ENCODE peak calls at places on chromosomes 5 and 9, in five cellular contexts. F is HepG2, D is body of pancreas, U is Peyer's patch, B is tibial nerve. N is an unnamed sample.

GRCh38 chr9:107282268-107282667 is 811 bp upstream of the RAD23B start:
- DNase-seq in F (no peak), D (no peak), U (no peak), B (no peak), N (no peak)

GRCh38 chr9:81193362-81194339 is 495.7 kb downstream of the TLE1 start:
- DNase-seq in F (no peak), D (no peak), U (no peak), B (no peak), N (no peak)

GRCh38 chr5:39164016-39164415 is 55.3 kb downstream of the FYB1 start:
- DNase-seq in F (no peak), D (no peak), U (peak; percentile 61), B (no peak), N (no peak)

GRCh38 chr9:33297455-33297854 is 7.1 kb downstream of the NFX1 start:
- DNase-seq in F (no peak), D (peak; percentile 54), U (peak; percentile 90), B (no peak), N (no peak)

GRCh38 chr9:3916984-3917383 is 382.9 kb downstream of the GLIS3 start:
- DNase-seq in F (no peak), D (no peak), U (no peak), B (no peak), N (peak; percentile 11)

GRCh38 chr9:128550226-128550625 is 2.2 kb upstream of the SPTAN1 start:
- DNase-seq in F (no peak), D (no peak), U (no peak), B (no peak), N (no peak)

GRCh38 chr5:171094356-171094755 is 214.7 kb upstream of the TLX3 start:
- DNase-seq in F (no peak), D (no peak), U (no peak), B (no peak), N (no peak)

GRCh38 chr9:108768739-108769138 is 87.0 kb downstream of the ACTL7B start:
- DNase-seq in F (no peak), D (no peak), U (no peak), B (no peak), N (no peak)

GRCh38 chr9:86034863-86035734 is 64.3 kb downstream of the GOLM1 start:
- DNase-seq in F (peak; percentile 32), D (peak; percentile 56), U (peak; percentile 72), B (no peak), N (peak; percentile 79)

GRCh38 chr9:107933042-107933441 is 443.5 kb upstream of the KLF4 start:
- DNase-seq in F (no peak), D (no peak), U (no peak), B (no peak), N (no peak)

GRCh38 chr5:3200356-3200755 is 395.3 kb upstream of the IRX1 start:
- DNase-seq in F (no peak), D (no peak), U (no peak), B (no peak), N (no peak)

GRCh38 chr9:77987104-77987656 is 44.4 kb downstream of the GNAQ start:
- DNase-seq in F (no peak), D (peak; percentile 64), U (peak; percentile 53), B (no peak), N (no peak)

GRCh38 chr9:125106285-125106893 is 36.9 kb downstream of the SCAI start:
- DNase-seq in F (no peak), D (no peak), U (no peak), B (no peak), N (no peak)

GRCh38 chr9:87685871-87686519 is 39.9 kb upstream of the CTSL start:
- DNase-seq in F (no peak), D (no peak), U (no peak), B (no peak), N (no peak)

GRCh38 chr5:52727568-52727967 is 60.1 kb upstream of the ITGA1 start:
- DNase-seq in F (no peak), D (peak; percentile 18), U (no peak), B (no peak), N (no peak)

GRCh38 chr5:177553671-177554429 is 513 bp downstream of the FAM193B start:
- DNase-seq in F (no peak), D (peak; percentile 49), U (peak; percentile 71), B (no peak), N (peak; percentile 58)

GRCh38 chr9:123541441-123541840 is 185.4 kb downstream of the CRB2 start:
- DNase-seq in F (no peak), D (no peak), U (no peak), B (no peak), N (no peak)

GRCh38 chr9:100394819-100395218 is 32.1 kb upstream of the MSANTD3 start:
- DNase-seq in F (no peak), D (no peak), U (no peak), B (no peak), N (no peak)

GRCh38 chr5:14925326-14925725 is 53.7 kb upstream of the ANKH start:
- DNase-seq in F (no peak), D (no peak), U (no peak), B (no peak), N (no peak)

GRCh38 chr9:13568851-13569618 is 289.5 kb upstream of the MPDZ start:
- DNase-seq in F (no peak), D (no peak), U (no peak), B (no peak), N (no peak)

GRCh38 chr5:149493316-149493715 is 57.9 kb downstream of the CSNK1A1 start:
- DNase-seq in F (no peak), D (no peak), U (no peak), B (no peak), N (no peak)

GRCh38 chr9:116123171-116123570 is 30.4 kb upstream of the PAPPA start:
- DNase-seq in F (no peak), D (no peak), U (no peak), B (no peak), N (no peak)

GRCh38 chr9:89137548-89138462 is 40.8 kb downstream of the SHC3 start:
- DNase-seq in F (no peak), D (peak; percentile 46), U (peak; percentile 56), B (peak; percentile 37), N (peak; percentile 48)

GRCh38 chr9:73149371-73150067 is 2.1 kb upstream of the ANXA1 start:
- DNase-seq in F (no peak), D (no peak), U (peak; percentile 47), B (no peak), N (peak; percentile 57)

GRCh38 chr9:72185561-72185960 is 36.3 kb downstream of the GDA start:
- DNase-seq in F (no peak), D (no peak), U (no peak), B (no peak), N (no peak)

GRCh38 chr5:82050955-82051354 is 79.1 kb downstream of the ATG10 start:
- DNase-seq in F (no peak), D (no peak), U (no peak), B (no peak), N (no peak)

GRCh38 chr9:98054376-98054951 is 2.1 kb upstream of the NANS start:
- DNase-seq in F (no peak), D (no peak), U (no peak), B (no peak), N (no peak)
- TF ChIP-seq POLR2A in F (no peak), D (no peak), U (no peak), B (no peak), N (no peak)

GRCh38 chr9:93598647-93599241 is 22.4 kb downstream of the PHF2 start:
- DNase-seq in F (no peak), D (no peak), U (peak; percentile 50), B (no peak), N (no peak)
- H3K27ac ChIP-seq in F (no peak overlapping the region), D (no peak overlapping the region), U (no peak overlapping the region), B (no peak overlapping the region), N (no peak overlapping the region)

GRCh38 chr9:110142868-110143866 is 64.8 kb downstream of the C9orf152 start:
- DNase-seq in F (no peak), D (no peak), U (no peak), B (no peak), N (no peak)
- TF ChIP-seq POLR2A in F (no peak), D (no peak), U (no peak), B (no peak), N (no peak)

DNA sequence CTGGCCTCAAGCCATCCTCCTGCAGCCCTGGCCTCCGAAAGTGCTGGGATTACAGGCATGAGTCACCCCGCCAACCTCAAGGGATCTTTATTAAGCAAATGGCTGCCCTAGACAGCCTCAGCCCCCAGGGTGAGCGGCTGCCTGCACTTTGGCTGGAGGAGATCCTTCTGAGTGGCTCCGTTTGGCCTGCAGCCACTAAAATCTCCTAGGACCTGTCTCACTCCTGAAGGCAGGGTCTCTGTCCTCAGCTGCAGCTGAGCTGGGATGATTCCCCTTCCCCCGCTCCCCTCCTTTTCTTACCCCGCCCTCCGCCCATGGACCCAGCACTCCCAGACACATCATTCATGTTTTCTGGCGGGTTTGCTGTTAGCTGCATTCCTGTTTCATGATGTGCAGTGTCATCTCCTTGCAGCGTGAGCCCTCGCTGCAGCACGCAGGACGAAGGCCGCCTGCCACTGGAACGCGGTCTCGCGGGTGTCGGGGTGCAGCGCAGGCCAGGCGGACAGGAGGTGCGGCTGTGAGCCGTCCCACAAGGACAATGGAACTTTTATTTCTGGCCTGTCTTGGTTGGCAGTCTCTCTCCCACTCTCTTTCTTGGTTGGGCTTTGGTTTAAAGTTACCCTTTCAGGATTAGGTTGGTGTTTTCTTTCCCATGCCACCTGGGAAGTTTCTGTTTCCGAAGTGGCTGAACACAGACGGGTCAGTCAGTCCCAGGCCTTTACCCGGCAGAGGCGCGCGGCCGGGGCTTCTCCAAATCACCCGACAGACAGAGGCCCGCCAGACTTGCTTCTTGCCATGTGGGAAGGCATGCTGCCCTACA is 137.1 kb downstream of the FOXD1 start:
- DNase-seq in F (no peak), D (no peak), U (no peak), B (peak; percentile 49), N (peak; percentile 23)
- H3K27ac ChIP-seq in F (no peak overlapping the region), D (no peak overlapping the region), U (no peak overlapping the region), B (no peak overlapping the region), N (peak overlapping the region; percentile 64)

DNA sequence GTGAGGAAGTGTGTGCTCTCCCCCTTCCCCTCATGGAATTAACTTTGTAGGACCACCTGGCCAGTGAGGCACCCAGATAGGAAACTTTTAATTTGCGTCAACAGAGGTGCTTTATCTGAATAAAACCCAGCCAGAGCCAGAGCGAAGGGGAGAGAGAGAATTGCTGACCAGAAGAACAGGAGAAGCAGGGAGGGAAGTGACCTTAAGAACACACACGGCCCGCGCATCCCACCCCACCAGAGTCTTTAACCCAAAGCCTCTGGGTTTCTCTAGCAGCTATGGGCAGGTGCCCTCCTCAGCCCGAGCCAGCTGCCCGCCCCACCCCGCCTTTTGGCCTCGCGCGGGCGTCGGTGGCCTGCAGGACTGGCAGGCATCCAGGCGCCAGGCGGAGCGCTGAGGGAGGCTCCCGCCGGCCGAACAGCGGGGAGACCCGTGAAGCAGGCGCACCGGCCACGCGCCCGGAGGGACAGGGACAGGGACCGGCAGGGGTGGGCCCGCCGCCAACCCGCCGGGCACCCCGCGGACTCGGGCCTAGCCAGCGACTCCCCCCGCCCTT is 568 bp downstream of the ERAP1 start:
- DNase-seq in F (peak; percentile 61), D (peak; percentile 89), U (peak; percentile 88), B (peak; percentile 50), N (peak; percentile 75)
- TF ChIP-seq POLR2A in F (peak; percentile 71), D (peak; percentile 62), U (no peak), B (peak; percentile 51), N (peak; percentile 68)

DNA sequence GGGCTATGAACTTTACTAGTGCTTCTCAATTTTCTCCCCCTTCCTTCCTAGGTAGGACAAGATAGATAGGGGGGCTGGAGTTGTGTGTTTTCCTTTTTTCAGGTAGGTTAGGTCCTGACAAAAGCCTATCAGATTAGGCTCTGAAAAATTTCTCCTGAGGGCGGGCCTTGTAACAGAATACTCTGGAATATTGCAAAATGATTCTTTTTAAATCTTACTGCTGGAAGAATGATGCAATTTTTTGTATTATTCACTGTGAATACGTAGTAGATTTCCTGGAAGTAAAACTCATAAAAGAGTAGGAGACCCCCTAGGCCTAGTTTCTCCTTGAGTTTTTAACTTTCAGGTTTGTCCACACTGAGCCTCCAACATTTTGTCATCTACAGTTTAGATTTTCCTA is 1701.8 kb downstream of the EFNA5 start:
- DNase-seq in F (no peak), D (no peak), U (no peak), B (no peak), N (no peak)
- H3K27ac ChIP-seq in F (no peak overlapping the region), D (no peak overlapping the region), U (no peak overlapping the region), B (no peak overlapping the region), N (no peak overlapping the region)

GRCh38 chr9:136944519-136945332 is at the start of the genes C8G and FBXW5:
- DNase-seq in F (peak; percentile 87), D (peak; percentile 96), U (peak; percentile 97), B (peak; percentile 83), N (peak; percentile 91)
- TF ChIP-seq POLR2A in F (no peak), D (no peak), U (peak; percentile 90), B (peak; percentile 76), N (peak; percentile 60)

N was measured in A549.